ENCODE peak calls at places on chromosome 2, in four cellular contexts. One of them, this sample, is unnamed.

GRCh38 chr2:241194811-241195210 is 6.3 kb downstream of the ANO7 start:
- DNase-seq in fibroblast of pulmonary artery: no peak
- DNase-seq in dorsolateral prefrontal cortex: no peak
- DNase-seq in GM06990: no peak
- DNase-seq in this sample: no peak

GRCh38 chr2:73976803-73977202 is 7.9 kb upstream of the TET3 start:
- DNase-seq in fibroblast of pulmonary artery: no peak
- DNase-seq in dorsolateral prefrontal cortex: no peak
- DNase-seq in GM06990: no peak
- DNase-seq in this sample: no peak

GRCh38 chr2:127743477-127744026 is 42.3 kb downstream of the SFT2D3 start:
- DNase-seq in dorsolateral prefrontal cortex: no peak
- DNase-seq in fibroblast of pulmonary artery: no peak
- DNase-seq in GM06990: peak
- DNase-seq in this sample: no peak

GRCh38 chr2:190649798-190650390 is 1.0 kb downstream of the NAB1 start:
- DNase-seq in fibroblast of pulmonary artery: peak
- DNase-seq in GM06990: no peak
- DNase-seq in dorsolateral prefrontal cortex: peak
- DNase-seq in this sample: no peak

GRCh38 chr2:69428981-69429380 is 8.3 kb downstream of the NFU1 start:
- DNase-seq in GM06990: no peak
- DNase-seq in fibroblast of pulmonary artery: no peak
- DNase-seq in dorsolateral prefrontal cortex: no peak
- DNase-seq in this sample: no peak

GRCh38 chr2:199439094-199439493 is 18.6 kb downstream of the SATB2 start:
- DNase-seq in GM06990: no peak
- DNase-seq in dorsolateral prefrontal cortex: no peak
- DNase-seq in fibroblast of pulmonary artery: no peak
- DNase-seq in this sample: no peak

GRCh38 chr2:100733344-100734187 is 86.4 kb upstream of the NPAS2 start:
- DNase-seq in fibroblast of pulmonary artery: peak
- DNase-seq in dorsolateral prefrontal cortex: no peak
- DNase-seq in GM06990: no peak
- DNase-seq in this sample: peak

GRCh38 chr2:237715459-237715947 is 83.1 kb upstream of the RBM44 start:
- DNase-seq in fibroblast of pulmonary artery: no peak
- DNase-seq in dorsolateral prefrontal cortex: no peak
- DNase-seq in GM06990: no peak
- DNase-seq in this sample: no peak

GRCh38 chr2:134926231-134926931 is 7.8 kb downstream of the CCNT2 start:
- DNase-seq in dorsolateral prefrontal cortex: no peak
- DNase-seq in GM06990: no peak
- DNase-seq in fibroblast of pulmonary artery: peak
- DNase-seq in this sample: peak

GRCh38 chr2:196420143-196420542 is 219.4 kb upstream of the CCDC150 start:
- DNase-seq in fibroblast of pulmonary artery: no peak
- DNase-seq in dorsolateral prefrontal cortex: no peak
- DNase-seq in GM06990: no peak
- DNase-seq in this sample: no peak

GRCh38 chr2:160493227-160494028 is at the start of gene RBMS1:
- DNase-seq in fibroblast of pulmonary artery: peak
- DNase-seq in GM06990: peak
- DNase-seq in dorsolateral prefrontal cortex: no peak
- DNase-seq in this sample: peak

GRCh38 chr2:75064691-75065396 is 106.4 kb downstream of the POLE4 start:
- DNase-seq in GM06990: peak
- DNase-seq in fibroblast of pulmonary artery: peak
- DNase-seq in dorsolateral prefrontal cortex: peak
- DNase-seq in this sample: peak

GRCh38 chr2:128277961-128278681 is 40.5 kb downstream of the HS6ST1 start:
- DNase-seq in GM06990: no peak
- DNase-seq in fibroblast of pulmonary artery: no peak
- DNase-seq in dorsolateral prefrontal cortex: no peak
- DNase-seq in this sample: no peak

DNA sequence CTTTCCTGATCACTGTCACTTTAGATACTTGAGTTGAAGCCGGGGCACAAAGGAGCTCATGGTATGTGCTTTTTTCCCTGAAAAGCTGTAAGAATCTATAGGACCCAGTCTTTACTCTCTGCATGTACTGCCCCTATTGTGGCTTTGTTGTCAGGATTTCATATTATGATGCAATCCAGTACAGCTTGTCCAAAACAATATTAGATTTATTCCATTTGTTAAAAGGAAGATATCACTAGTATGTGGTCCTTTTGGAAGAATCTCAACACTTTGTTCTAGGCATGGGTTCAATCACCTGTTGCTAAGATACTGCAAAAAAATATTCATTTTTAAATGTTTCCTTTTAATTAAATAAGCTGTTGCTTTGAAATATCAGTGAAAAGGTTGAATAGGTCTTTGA is 256.5 kb upstream of the NT5C1B start:
- DNase-seq in GM06990: no peak
- DNase-seq in fibroblast of pulmonary artery: peak
- DNase-seq in dorsolateral prefrontal cortex: no peak
- DNase-seq in this sample: no peak
- TF ChIP-seq CTCF in GM06990: no peak
- TF ChIP-seq CTCF in fibroblast of pulmonary artery: no peak
- TF ChIP-seq CTCF in dorsolateral prefrontal cortex: no peak
- TF ChIP-seq CTCF in this sample: no peak

GRCh38 chr2:28580078-28580477 is 84.2 kb downstream of the PLB1 start:
- DNase-seq in GM06990: no peak
- DNase-seq in dorsolateral prefrontal cortex: no peak
- DNase-seq in fibroblast of pulmonary artery: no peak
- DNase-seq in this sample: no peak

GRCh38 chr2:28576714-28577113 is 80.9 kb downstream of the PLB1 start:
- DNase-seq in dorsolateral prefrontal cortex: no peak
- DNase-seq in GM06990: no peak
- DNase-seq in fibroblast of pulmonary artery: no peak
- DNase-seq in this sample: no peak

GRCh38 chr2:28579606-28580005 is 83.7 kb downstream of the PLB1 start:
- DNase-seq in fibroblast of pulmonary artery: no peak
- DNase-seq in dorsolateral prefrontal cortex: no peak
- DNase-seq in GM06990: no peak
- DNase-seq in this sample: no peak

GRCh38 chr2:28578768-28579167 is 82.9 kb downstream of the PLB1 start:
- DNase-seq in dorsolateral prefrontal cortex: no peak
- DNase-seq in GM06990: no peak
- DNase-seq in fibroblast of pulmonary artery: no peak
- DNase-seq in this sample: no peak

DNA sequence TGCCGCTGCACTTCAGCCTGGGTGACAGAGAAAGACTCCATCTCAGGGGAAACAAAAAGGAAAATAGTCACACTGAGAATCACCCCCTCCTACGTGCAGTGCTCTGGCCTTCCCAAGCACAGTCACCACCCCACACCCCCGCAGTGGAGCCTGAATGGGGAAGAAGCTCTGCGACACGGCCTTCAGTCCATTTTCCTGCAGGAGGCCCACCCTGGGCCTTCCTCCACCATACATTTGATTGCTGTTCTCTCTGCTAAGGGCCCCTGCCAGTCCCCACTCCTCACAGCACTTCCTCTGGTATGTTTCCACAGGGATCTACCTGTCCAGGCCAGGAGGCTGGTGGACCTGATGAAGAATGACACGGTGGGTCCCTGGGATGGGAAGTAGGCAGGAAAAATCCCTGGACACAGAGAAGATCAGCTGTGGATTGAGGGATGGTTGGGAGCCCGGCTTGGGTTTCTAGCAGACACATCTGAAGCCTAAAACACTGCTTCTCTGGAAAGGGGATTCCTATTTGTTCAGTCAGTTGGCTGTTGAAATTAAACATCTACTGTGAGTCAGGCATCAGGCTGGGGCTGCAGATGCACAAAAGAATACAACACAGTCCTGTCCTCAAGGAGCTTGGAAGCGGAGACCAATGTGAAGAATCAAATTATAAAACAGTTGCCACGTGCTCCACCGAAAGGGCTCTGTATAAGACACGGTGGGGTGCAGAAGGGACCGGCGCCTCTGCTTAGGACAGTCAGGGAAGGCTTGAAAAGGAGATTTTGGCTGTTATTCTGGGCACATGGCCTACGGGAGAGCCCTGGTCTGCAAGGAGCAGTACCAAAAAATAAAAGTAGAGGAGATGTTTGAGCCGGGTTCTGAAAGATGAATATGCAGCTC is 82.2 kb downstream of the PLB1 start:
- DNase-seq in GM06990: no peak
- DNase-seq in fibroblast of pulmonary artery: no peak
- DNase-seq in dorsolateral prefrontal cortex: no peak
- DNase-seq in this sample: no peak
- H3K4me3 ChIP-seq in GM06990: no peak
- H3K4me3 ChIP-seq in fibroblast of pulmonary artery: no peak
- H3K4me3 ChIP-seq in dorsolateral prefrontal cortex: no peak
- H3K4me3 ChIP-seq in this sample: no peak

GRCh38 chr2:185738679-185739472 is at the start of gene FSIP2:
- DNase-seq in GM06990: peak
- DNase-seq in dorsolateral prefrontal cortex: peak
- DNase-seq in fibroblast of pulmonary artery: peak
- DNase-seq in this sample: peak
- TF ChIP-seq CTCF in GM06990: peak
- TF ChIP-seq CTCF in dorsolateral prefrontal cortex: no peak
- TF ChIP-seq CTCF in fibroblast of pulmonary artery: peak
- TF ChIP-seq CTCF in this sample: peak

DNA sequence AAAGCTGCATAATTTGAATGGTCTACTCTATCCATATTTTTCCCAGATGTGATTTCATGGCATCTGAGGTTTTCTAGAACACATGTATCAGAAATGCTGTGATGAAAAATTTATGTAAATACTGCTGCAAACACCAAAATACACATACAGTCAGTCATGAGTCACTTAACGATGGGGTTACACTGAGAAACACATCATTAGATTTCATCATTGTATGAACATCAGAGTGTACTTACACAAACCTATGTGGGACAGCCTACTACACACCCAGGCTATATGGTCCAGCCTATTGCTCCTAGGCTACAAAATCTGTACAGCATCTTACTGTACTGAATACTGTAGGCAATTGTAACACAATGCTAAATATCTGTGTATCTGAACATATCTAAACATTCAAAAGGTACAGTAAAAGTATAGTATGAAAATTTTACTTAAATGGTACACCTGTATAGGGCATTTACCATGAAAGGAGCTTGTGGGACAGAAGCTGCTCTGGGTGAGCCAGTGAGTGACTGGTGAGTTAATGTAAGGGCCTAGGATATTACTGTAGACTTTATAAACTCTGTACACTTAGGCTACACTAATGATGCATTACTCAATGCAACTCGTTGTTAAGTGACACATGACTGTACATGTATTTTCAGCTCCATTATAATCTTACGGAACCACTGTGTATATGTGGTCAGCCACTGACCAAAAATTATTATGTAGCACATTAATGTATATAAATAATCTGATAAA is 33.5 kb downstream of the PNO1 start:
- DNase-seq in fibroblast of pulmonary artery: peak
- DNase-seq in GM06990: no peak
- DNase-seq in dorsolateral prefrontal cortex: no peak
- DNase-seq in this sample: peak
- H3K4me3 ChIP-seq in fibroblast of pulmonary artery: no peak
- H3K4me3 ChIP-seq in GM06990: no peak
- H3K4me3 ChIP-seq in dorsolateral prefrontal cortex: no peak
- H3K4me3 ChIP-seq in this sample: no peak

This sample was measured in AG10803.